ENCODE peak calls at places on chromosomes 2 and 18, in ten cellular contexts. D is neuronal stem cell, X is aorta, E is GM23338, G is right atrium auricular region, C is A549, B is LNCaP clone FGC, K is neural progenitor cell, F is AG04450, N is H1. T is an unnamed sample.

GRCh38 chr2:74036450-74037175 is 51.9 kb downstream of the TET3 start:
- DNase-seq in G (no peak), B (no peak), K (no peak), X (no peak), N (no peak), C (no peak), E (no peak), F (no peak), D (no peak), T (peak; percentile 97)

GRCh38 chr2:196259507-196260481 is 88.4 kb upstream of the STK17B start:
- DNase-seq in E (no peak), D (no peak), N (no peak), C (peak; percentile 77), K (no peak), B (peak; percentile 67), X (no peak), F (no peak), G (no peak), T (peak; percentile 73)

GRCh38 chr2:140695163-140695562 is 1435.7 kb downstream of the LRP1B start:
- DNase-seq in C (peak; percentile 45), K (peak; percentile 17), N (no peak), F (peak; percentile 8), D (no peak), B (no peak), G (no peak), E (peak; percentile 36), X (no peak), T (no peak)

GRCh38 chr2:63788070-63788469 is 53.6 kb upstream of the UGP2 start:
- DNase-seq in B (no peak), C (no peak), K (no peak), X (no peak), G (no peak), N (no peak), F (peak; percentile 20), E (no peak), D (no peak), T (no peak)

GRCh38 chr2:148515170-148515569 is 129.4 kb upstream of the EPC2 start:
- DNase-seq in G (no peak), X (no peak), F (no peak), N (no peak), D (no peak), C (no peak), B (no peak), K (no peak), E (no peak), T (no peak)

GRCh38 chr2:184554736-184555135 is 43.6 kb upstream of the ZNF804A start:
- DNase-seq in D (no peak), G (no peak), K (no peak), B (no peak), E (no peak), X (no peak), N (no peak), C (no peak), F (no peak), T (no peak)

GRCh38 chr18:21599585-21600525 is 649 bp downstream of the ESCO1 start:
- DNase-seq in N (peak; percentile 83), F (no peak), E (peak; percentile 79), C (no peak), K (peak; percentile 87), D (no peak), G (no peak), X (no peak), B (no peak), T (no peak)

GRCh38 chr18:22467760-22468553 is 50.2 kb upstream of the CTAGE1 start:
- DNase-seq in D (no peak), B (no peak), G (no peak), F (peak; percentile 96), E (no peak), N (no peak), K (no peak), C (peak; percentile 88), X (peak; percentile 87), T (no peak)

GRCh38 chr2:98347298-98348065 is 1.2 kb downstream of the CNGA3 start:
- DNase-seq in D (peak; percentile 29), X (no peak), E (peak; percentile 60), K (peak; percentile 87), F (no peak), G (no peak), B (no peak), N (peak; percentile 62), C (no peak), T (no peak)

GRCh38 chr2:98348066-98348561 is 1.9 kb downstream of the CNGA3 start:
- DNase-seq in E (peak; percentile 86), N (peak; percentile 63), B (no peak), G (no peak), F (no peak), X (no peak), K (peak; percentile 68), D (peak; percentile 30), C (peak; percentile 19), T (no peak)

GRCh38 chr2:98343371-98343770 is 2.9 kb upstream of the CNGA3 start:
- DNase-seq in F (no peak), N (no peak), X (no peak), E (no peak), D (no peak), K (no peak), C (no peak), G (no peak), B (peak; percentile 43), T (no peak)

GRCh38 chr2:98350411-98350810 is 4.2 kb downstream of the CNGA3 start:
- DNase-seq in N (no peak), F (no peak), G (no peak), D (no peak), X (no peak), C (no peak), B (no peak), E (no peak), K (no peak), T (no peak)

DNA sequence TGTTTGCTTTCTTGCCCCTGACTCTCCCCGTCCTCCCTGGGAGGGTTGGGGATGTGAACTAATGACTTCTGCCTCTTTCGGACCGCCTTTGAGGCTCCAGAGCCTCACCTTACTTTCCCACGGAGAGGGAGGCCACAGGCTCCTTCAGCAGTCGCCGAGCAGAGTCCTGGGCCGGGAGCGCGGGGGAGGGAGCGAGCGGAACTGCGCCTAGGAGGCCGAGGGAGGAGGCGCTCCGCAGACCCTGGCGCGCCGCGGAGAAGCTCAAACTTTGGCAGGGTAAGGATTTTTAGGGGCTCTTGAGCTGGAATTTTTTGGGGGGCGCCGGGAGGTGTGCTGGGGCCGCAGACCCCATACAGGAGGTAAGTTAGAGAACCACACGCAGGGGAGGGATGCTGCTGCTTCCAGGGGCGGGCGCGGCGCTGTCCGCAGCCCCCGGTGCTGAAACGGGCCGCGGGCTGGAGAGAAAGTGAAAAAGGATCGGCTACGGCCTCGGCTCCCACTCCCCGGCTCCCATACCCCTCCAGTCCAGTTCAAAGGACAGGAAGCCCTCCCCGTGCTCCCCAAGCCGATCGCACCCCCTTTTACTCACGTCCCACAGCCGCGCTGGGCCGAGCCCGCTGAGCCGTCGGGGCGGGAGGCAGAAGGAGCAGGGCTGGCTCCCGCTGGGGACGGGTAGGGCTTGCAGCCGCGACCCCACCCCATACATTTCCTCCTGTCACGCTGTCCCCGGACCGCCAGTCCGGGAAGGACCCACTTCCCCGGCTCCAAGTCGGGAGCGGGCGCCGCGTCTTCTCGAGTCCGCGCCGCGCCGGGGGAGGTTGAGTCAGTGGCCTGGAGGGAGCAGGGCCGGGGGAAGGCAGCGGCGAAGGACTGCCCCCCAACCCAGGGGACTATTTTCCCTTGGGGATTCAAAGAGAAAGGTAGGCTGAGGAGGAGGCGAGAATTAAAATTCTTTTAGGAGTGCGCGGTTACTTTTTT is at the start of gene CNGA3:
- DNase-seq in X (peak; percentile 82), B (no peak), K (peak; percentile 80), D (peak; percentile 65), N (peak; percentile 85), E (peak; percentile 72), C (no peak), G (no peak), F (no peak), T (no peak)
- H3K4me3 ChIP-seq in X (no peak within 1 kb of the TSS), B (no peak within 1 kb of the TSS), K (peak within 1 kb of the TSS; percentile 47), D (no peak within 1 kb of the TSS), N (peak within 1 kb of the TSS; percentile 61), E (peak within 1 kb of the TSS; percentile 66), C (no peak within 1 kb of the TSS), G (peak within 1 kb of the TSS; percentile 22), F (peak within 1 kb of the TSS; percentile 17), T (no peak within 1 kb of the TSS)

GRCh38 chr2:161134547-161135518 is 25.4 kb upstream of the TANK start:
- DNase-seq in B (no peak), C (peak; percentile 58), G (no peak), D (no peak), E (peak; percentile 38), N (no peak), F (no peak), X (no peak), K (peak; percentile 8), T (no peak)

GRCh38 chr2:161133366-161133765 is 26.9 kb upstream of the TANK start:
- DNase-seq in K (no peak), C (no peak), G (no peak), N (no peak), B (no peak), X (no peak), D (no peak), F (no peak), E (no peak), T (no peak)

GRCh38 chr2:161138429-161138828 is 21.8 kb upstream of the TANK start:
- DNase-seq in C (no peak), D (no peak), B (no peak), E (no peak), N (no peak), K (no peak), F (no peak), G (no peak), X (no peak), T (no peak)

GRCh38 chr2:161136696-161137324 is 23.4 kb upstream of the TANK start:
- DNase-seq in C (peak; percentile 76), K (no peak), N (no peak), F (peak; percentile 13), X (no peak), E (no peak), B (no peak), D (no peak), G (no peak), T (no peak)

GRCh38 chr2:161136194-161136593 is 24.0 kb upstream of the TANK start:
- DNase-seq in E (no peak), C (peak; percentile 17), B (no peak), D (no peak), F (no peak), K (no peak), X (no peak), N (no peak), G (no peak), T (no peak)
- H3K4me3 ChIP-seq in E (no peak overlapping the region), C (peak overlapping the region; percentile 16), B (no peak overlapping the region), D (no peak overlapping the region), F (no peak overlapping the region), K (no peak overlapping the region), X (no peak overlapping the region), N (no peak overlapping the region), G (no peak overlapping the region), T (no peak overlapping the region)

GRCh38 chr2:127694986-127695385 is 6.3 kb upstream of the SFT2D3 start:
- DNase-seq in F (no peak), B (no peak), G (no peak), D (no peak), K (no peak), C (no peak), N (no peak), X (no peak), E (no peak), T (no peak)
- H3K4me3 ChIP-seq in F (no peak overlapping the region), B (no peak overlapping the region), G (peak overlapping the region; percentile 54), D (no peak overlapping the region), K (peak overlapping the region; percentile 43), C (no peak overlapping the region), N (peak overlapping the region; percentile 58), X (no peak overlapping the region), E (peak overlapping the region; percentile 51), T (no peak overlapping the region)

DNA sequence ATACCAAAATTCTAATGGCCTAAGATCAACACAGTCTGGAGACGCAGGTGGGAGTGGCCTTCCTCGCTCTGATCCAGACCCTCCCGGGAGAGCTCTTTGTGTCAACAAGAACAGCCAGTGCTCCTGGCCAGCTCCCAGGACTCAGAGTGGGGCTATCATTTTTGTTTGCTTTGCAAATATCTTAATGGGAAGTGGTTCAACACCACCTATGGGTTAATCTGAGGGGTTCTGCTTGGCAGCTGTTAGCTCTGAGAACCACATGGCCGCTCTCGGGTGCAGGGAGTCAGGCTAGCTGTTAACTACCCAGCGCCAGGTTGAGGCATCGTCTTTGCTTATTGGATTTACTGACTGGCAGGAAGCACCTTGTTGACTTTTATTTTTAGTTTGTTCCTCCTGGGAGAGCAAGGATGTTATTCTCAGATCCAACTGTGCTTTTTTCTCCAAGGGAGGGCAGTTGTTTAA is 184.8 kb upstream of the SP5 start:
- DNase-seq in F (peak; percentile 18), B (peak; percentile 75), N (peak; percentile 57), G (peak; percentile 86), E (peak; percentile 61), D (peak; percentile 15), X (peak; percentile 85), K (peak; percentile 64), C (peak; percentile 57), T (no peak)
- H3K4me3 ChIP-seq in F (peak overlapping the region; percentile 7), B (peak overlapping the region; percentile 39), N (no peak overlapping the region), G (peak overlapping the region; percentile 10), E (no peak overlapping the region), D (no peak overlapping the region), X (peak overlapping the region; percentile 24), K (no peak overlapping the region), C (no peak overlapping the region), T (no peak overlapping the region)

T was measured in Jurkat, Clone E6-1.